ENCODE peak calls at places on chromosomes 7 and 10, in five cellular contexts. W, S, X, J and O are unnamed samples.
A peak's percentile ranks its signal among the peaks of the same experiment; 100 is the strongest.

GRCh38 chr10:61063035-61063434 is 119.0 kb upstream of the RHOBTB1 start:
- DNase-seq in W (no peak), S (peak; percentile 20), X (no peak), J (no peak), O (no peak)

GRCh38 chr10:127044191-127044590 is 139.0 kb downstream of the DOCK1 start:
- DNase-seq in W (no peak), S (peak; percentile 85), X (peak; percentile 16), J (no peak), O (no peak)

GRCh38 chr7:117827861-117828260 is 45.4 kb downstream of the CTTNBP2 start:
- DNase-seq in W (no peak), S (peak; percentile 7), X (no peak), J (no peak), O (no peak)

GRCh38 chr10:60714242-60714641 is 64.0 kb upstream of the CDK1 start:
- DNase-seq in W (no peak), S (no peak), X (no peak), J (no peak), O (no peak)

GRCh38 chr7:28813238-28813962 is 144.7 kb downstream of the TRIL start:
- DNase-seq in W (no peak), S (no peak), X (peak; percentile 16), J (no peak), O (no peak)

GRCh38 chr7:25594728-25595127 is 366.4 kb upstream of the NPVF start:
- DNase-seq in W (no peak), S (no peak), X (no peak), J (no peak), O (no peak)

GRCh38 chr10:110530131-110530831 is 32.6 kb downstream of the DUSP5 start:
- DNase-seq in W (no peak), S (peak; percentile 17), X (no peak), J (peak; percentile 92), O (no peak)

GRCh38 chr10:11876805-11877395 is 53.7 kb downstream of the PROSER2 start:
- DNase-seq in W (no peak), S (no peak), X (no peak), J (no peak), O (no peak)

GRCh38 chr10:46291817-46292572 is 5.2 kb downstream of the ANTXRL start:
- DNase-seq in W (peak; percentile 8), S (no peak), X (peak; percentile 17), J (no peak), O (no peak)

GRCh38 chr7:112160130-112160770 is 45.9 kb downstream of the DOCK4 start:
- DNase-seq in W (no peak), S (no peak), X (no peak), J (no peak), O (no peak)

GRCh38 chr7:136179829-136180721 is 202.9 kb upstream of the MTPN start:
- DNase-seq in W (no peak), S (no peak), X (no peak), J (no peak), O (no peak)
- TF ChIP-seq POLR2AphosphoS5 in W (no peak), S (no peak), X (no peak), J (no peak), O (no peak)

DNA sequence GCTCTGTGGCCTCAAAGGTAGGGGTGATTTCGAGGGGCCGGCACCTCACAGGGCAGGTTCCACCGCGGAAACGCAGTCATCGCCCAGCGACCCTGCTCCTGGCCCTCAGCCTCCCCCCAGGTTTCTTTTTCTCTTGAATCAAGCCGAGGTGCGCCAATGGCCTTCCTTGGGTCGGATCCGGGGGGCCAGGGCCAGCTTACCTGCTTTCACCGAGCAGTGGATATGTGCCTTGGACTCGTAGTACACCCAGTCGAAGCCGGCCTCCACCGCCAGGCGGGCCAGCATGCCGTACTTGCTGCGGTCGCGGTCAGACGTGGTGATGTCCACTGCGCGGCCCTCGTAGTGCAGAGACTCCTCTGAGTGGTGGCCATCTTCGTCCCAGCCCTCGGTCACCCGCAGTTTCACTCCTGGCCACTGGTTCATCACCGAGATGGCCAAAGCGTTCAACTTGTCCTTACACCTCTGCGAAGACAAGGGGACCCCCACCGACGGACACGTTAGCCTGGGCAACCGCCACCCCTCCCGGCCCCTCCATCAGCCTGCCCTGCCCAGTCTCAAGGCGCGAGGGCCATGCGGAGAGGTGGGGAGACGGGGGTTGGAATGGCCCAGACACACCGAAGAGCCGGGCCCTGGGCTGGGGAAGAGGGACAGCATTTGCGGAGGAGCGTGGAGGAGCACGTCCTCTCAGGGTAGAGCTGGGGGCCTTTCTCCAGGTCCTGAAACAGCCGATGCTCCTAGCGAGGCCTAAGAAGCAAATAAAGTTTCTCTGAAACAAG is 6.0 kb downstream of the SHH start:
- DNase-seq in W (no peak), S (no peak), X (no peak), J (peak; percentile 29), O (no peak)
- TF ChIP-seq CTCF in W (no peak), S (no peak), X (no peak), J (no peak), O (no peak)

GRCh38 chr10:122331100-122331499 is 43.4 kb upstream of the PLEKHA1 start:
- DNase-seq in W (no peak), S (no peak), X (no peak), J (no peak), O (no peak)
- H3K27ac ChIP-seq in W (no peak overlapping the region), S (no peak overlapping the region), X (no peak overlapping the region), J (no peak overlapping the region), O (no peak overlapping the region)

GRCh38 chr7:40753455-40753854 is 618.6 kb downstream of the SUGCT start:
- DNase-seq in W (no peak), S (no peak), X (no peak), J (no peak), O (no peak)
- TF ChIP-seq POLR2AphosphoS5 in W (no peak), S (no peak), X (no peak), J (no peak), O (no peak)

GRCh38 chr7:92135490-92135889 is 1.2 kb upstream of the CYP51A1 start:
- DNase-seq in W (peak; percentile 22), S (peak; percentile 28), X (no peak), J (peak; percentile 10), O (no peak)

GRCh38 chr7:92133737-92134270 is 473 bp downstream of the CYP51A1 start:
- DNase-seq in W (peak; percentile 86), S (peak; percentile 64), X (peak; percentile 78), J (peak; percentile 90), O (peak; percentile 93)

GRCh38 chr7:92135100-92135429 is 788 bp upstream of the CYP51A1 start:
- DNase-seq in W (peak; percentile 44), S (peak; percentile 33), X (peak; percentile 20), J (peak; percentile 39), O (no peak)

GRCh38 chr7:92133133-92133736 is 1.0 kb downstream of the CYP51A1 start:
- DNase-seq in W (no peak), S (no peak), X (no peak), J (no peak), O (no peak)

DNA sequence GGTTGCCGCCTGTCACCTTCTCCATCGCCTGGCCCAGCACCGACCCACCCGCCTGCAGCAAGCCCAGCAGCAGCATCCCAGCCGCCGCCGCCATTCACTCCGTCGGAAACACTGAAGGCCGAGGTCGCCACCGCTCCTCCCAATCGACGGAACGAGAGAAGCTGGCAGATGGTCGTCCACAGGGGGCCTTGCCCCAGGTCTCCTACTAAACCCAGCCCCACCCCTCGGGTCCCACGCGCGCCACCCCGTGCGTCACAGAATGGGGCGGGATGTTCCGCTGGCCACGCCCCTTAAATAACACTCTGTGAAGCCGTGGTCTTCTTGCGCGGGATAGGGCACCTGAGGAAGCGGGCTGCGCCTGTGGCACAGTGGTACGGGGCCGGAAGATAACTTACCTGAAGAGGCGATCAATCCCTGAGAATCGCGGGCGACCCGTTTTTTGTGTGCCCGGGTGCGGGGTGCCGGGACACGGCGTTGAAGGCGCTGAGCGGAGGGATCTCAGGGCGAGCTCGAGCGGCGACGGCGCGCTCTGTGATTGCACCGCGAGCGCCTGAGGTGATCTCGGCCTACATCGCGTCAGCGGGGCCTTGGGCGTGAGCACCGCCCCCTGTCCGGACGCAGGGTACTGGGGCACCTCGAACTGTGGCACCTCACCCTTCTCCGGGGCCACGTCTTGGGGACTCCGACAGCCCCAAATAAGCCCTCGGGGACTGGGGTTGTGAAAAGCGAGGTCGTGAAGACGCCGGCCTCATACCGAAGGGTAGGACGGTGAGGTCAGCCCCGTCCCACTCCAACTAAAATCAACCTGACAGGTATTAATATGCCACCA is at the start of gene CYP51A1:
- DNase-seq in W (peak; percentile 95), S (peak; percentile 96), X (peak; percentile 96), J (peak; percentile 93), O (peak; percentile 99)
- TF ChIP-seq CTCF in W (no peak), S (peak; percentile 25), X (no peak), J (no peak), O (peak; percentile 3)

GRCh38 chr7:30252885-30253795 is 31.3 kb upstream of the ZNRF2 start:
- DNase-seq in W (no peak), S (peak; percentile 60), X (peak; percentile 62), J (no peak), O (no peak)
- H3K27ac ChIP-seq in W (no peak overlapping the region), S (no peak overlapping the region), X (peak overlapping the region; percentile 60), J (no peak overlapping the region), O (no peak overlapping the region)

GRCh38 chr10:112004075-112004474 is 179.5 kb downstream of the GPAM start:
- DNase-seq in W (no peak), S (no peak), X (no peak), J (peak; percentile 24), O (peak; percentile 83)
- TF ChIP-seq POLR2AphosphoS5 in W (no peak), S (no peak), X (no peak), J (no peak), O (no peak)

GRCh38 chr10:100779329-100779728 is 33.9 kb downstream of the PAX2 start:
- DNase-seq in W (no peak), S (no peak), X (no peak), J (no peak), O (no peak)

GRCh38 chr10:100780324-100780723 is 34.9 kb downstream of the PAX2 start:
- DNase-seq in W (no peak), S (peak; percentile 68), X (no peak), J (no peak), O (no peak)

GRCh38 chr10:100784126-100784525 is 38.7 kb downstream of the PAX2 start:
- DNase-seq in W (no peak), S (no peak), X (no peak), J (no peak), O (no peak)

GRCh38 chr10:100781145-100781665 is 35.8 kb downstream of the PAX2 start:
- DNase-seq in W (no peak), S (no peak), X (no peak), J (no peak), O (no peak)

DNA sequence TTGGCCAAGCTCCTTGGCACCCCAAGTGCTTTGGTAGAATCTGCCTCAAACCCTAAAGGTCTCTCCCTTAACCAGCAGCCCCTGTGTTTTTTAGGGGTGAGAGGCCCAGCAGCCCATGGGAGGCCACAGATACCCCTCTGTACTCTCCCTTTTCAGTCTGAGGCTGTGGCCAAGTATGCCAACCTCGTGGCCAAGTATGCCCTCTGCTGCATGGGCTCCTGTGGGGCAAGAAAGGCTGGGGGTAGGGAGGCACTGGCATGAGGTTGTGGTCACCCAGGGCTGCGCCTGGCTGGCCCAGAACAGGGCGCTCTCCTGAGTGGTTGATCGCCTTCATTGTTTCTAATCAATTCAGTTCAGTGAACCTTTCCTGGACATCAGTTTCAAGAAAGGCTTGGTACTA is 37.5 kb downstream of the PAX2 start:
- DNase-seq in W (no peak), S (no peak), X (no peak), J (no peak), O (no peak)
- TF ChIP-seq CTCF in W (no peak), S (no peak), X (no peak), J (no peak), O (no peak)